ENCODE peak calls at places on chromosomes 2 and 18, in five cellular contexts. F is mammary epithelial cell, L is GM23338, J is GM23248, Z is MM.1S. W is an unnamed sample.

GRCh38 chr18:41262688-41263087 is 692.3 kb upstream of the PIK3C3 start:
- DNase-seq in F (no peak), J (no peak), L (no peak), Z (no peak), W (no peak)

GRCh38 chr18:9771261-9771976 is 63.3 kb downstream of the RAB31 start:
- DNase-seq in J (peak), L (peak), Z (no peak), F (peak), W (peak)

GRCh38 chr2:236687296-236687955 is 117.8 kb downstream of the ACKR3 start:
- DNase-seq in L (no peak), J (peak), Z (no peak), F (no peak), W (no peak)

GRCh38 chr2:43898134-43898957 is 59.6 kb downstream of the ABCG8 start:
- DNase-seq in J (no peak), L (no peak), Z (no peak), F (no peak), W (peak)

GRCh38 chr2:135965756-135966155 is 19.7 kb downstream of the DARS1 start:
- DNase-seq in J (no peak), F (no peak), L (no peak), Z (no peak), W (no peak)

GRCh38 chr18:22467760-22468553 is 50.2 kb upstream of the CTAGE1 start:
- DNase-seq in F (peak), L (no peak), Z (no peak), J (peak), W (no peak)

GRCh38 chr2:15155959-15156574 is 405.1 kb downstream of the NBAS start:
- DNase-seq in L (peak), Z (no peak), J (no peak), F (no peak), W (peak)

GRCh38 chr18:50092250-50092780 is 102.6 kb downstream of the MYO5B start:
- DNase-seq in L (peak), J (no peak), F (no peak), Z (peak), W (peak)

GRCh38 chr18:67519582-67519981 is 3.1 kb upstream of the DSEL start:
- DNase-seq in J (peak), Z (no peak), F (no peak), L (no peak), W (no peak)

GRCh38 chr2:2646312-2647051 is 315.4 kb upstream of the MYT1L start:
- DNase-seq in Z (peak), J (no peak), F (no peak), L (no peak), W (peak)

GRCh38 chr2:227033471-227034148 is 130.4 kb downstream of the COL4A4 start:
- DNase-seq in L (peak), F (peak), Z (peak), J (peak), W (peak)

GRCh38 chr2:186980117-186980442 is 131.1 kb upstream of the ZSWIM2 start:
- DNase-seq in F (no peak), J (no peak), L (no peak), Z (no peak), W (no peak)

GRCh38 chr2:30979822-30980245 is 158.4 kb downstream of the GALNT14 start:
- DNase-seq in L (peak), F (peak), J (peak), Z (no peak), W (peak)

GRCh38 chr18:43656547-43656946 is 379.3 kb upstream of the SYT4 start:
- DNase-seq in L (no peak), Z (no peak), F (no peak), J (no peak), W (no peak)

GRCh38 chr2:71699428-71699827 is 246.1 kb downstream of the DYSF start:
- DNase-seq in J (no peak), L (no peak), F (no peak), Z (no peak), W (no peak)

GRCh38 chr2:30622452-30622851 is 175.4 kb downstream of the LCLAT1 start:
- DNase-seq in J (no peak), L (no peak), F (no peak), Z (no peak), W (no peak)

GRCh38 chr18:74899554-74899953 is 301.9 kb downstream of the ZNF407 start:
- DNase-seq in L (no peak), Z (no peak), J (no peak), F (no peak), W (no peak)

GRCh38 chr2:1731512-1731962 is 12.8 kb downstream of the PXDN start:
- DNase-seq in Z (no peak), L (no peak), J (peak), F (no peak), W (peak)

GRCh38 chr2:96074156-96074555 is 39.4 kb upstream of the GPAT2 start:
- DNase-seq in F (no peak), L (no peak), J (no peak), Z (no peak), W (no peak)

GRCh38 chr2:216855614-216856013 is 4.2 kb downstream of the TNP1 start:
- DNase-seq in Z (no peak), J (no peak), F (no peak), L (no peak), W (no peak)

GRCh38 chr2:235247001-235247400 is 246.8 kb upstream of the AGAP1 start:
- DNase-seq in Z (no peak), F (no peak), L (no peak), J (no peak), W (no peak)

GRCh38 chr18:74896390-74896991 is 298.8 kb downstream of the ZNF407 start:
- DNase-seq in L (peak), F (peak), J (peak), Z (peak), W (peak)

GRCh38 chr2:18301421-18302139 is 258.9 kb downstream of the RDH14 start:
- DNase-seq in L (no peak), J (no peak), Z (no peak), F (no peak), W (no peak)
- H3K27ac ChIP-seq in L (no peak), J (no peak), Z (no peak), F (no peak), W (no peak)

GRCh38 chr18:76970749-76971148 is 148.4 kb downstream of the ZNF236 start:
- DNase-seq in Z (no peak), F (no peak), L (no peak), J (no peak), W (no peak)
- H3K4me3 ChIP-seq in Z (no peak), F (no peak), L (no peak), J (no peak), W (no peak)

DNA sequence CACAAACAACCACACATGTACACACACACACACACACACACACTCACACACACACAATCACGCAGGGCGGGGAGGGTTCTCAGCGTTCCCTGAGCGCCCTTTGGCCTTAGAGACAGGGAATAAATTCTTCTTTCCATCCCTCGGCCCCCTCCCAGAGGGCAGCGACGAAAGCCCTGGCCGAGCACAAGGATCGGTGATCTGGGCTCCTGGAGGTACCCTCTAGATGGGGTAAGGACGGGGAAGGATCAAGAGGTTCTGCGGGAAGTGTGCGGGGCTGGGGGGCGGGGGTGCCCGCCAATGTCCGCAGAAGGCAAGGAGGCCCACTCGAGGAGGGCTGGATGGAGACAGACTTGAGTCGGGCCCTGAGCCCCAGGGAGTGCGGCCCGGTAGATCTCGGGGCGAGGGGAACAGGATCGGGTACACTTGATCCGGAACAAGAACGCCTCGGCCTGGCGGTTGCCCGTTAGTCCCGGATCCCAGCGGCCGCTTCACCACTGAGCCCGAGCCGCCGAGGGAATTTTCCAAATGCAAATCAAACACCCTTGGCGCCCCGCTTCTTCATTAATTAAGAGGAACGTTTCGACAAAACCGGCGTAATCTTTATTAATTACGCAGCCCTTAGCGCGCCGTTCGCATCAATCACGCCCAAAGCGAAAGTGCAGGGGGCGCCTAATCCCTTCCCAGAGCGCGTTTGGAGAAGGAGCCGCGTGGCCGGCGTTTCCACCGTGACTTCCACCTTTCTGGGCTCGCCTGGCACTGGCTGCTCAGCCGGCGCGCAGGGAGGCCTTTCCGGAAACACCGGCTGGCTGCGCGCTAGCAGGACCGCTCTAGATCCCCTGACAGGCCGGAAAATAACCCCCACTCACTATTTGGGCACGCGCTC is 7.0 kb upstream of the PAX3 start:
- DNase-seq in L (peak), F (no peak), Z (no peak), J (peak), W (peak)
- TF ChIP-seq EZH2 in L (peak), F (peak), Z (no peak), J (peak), W (peak)

GRCh38 chr18:111292-112014 is 46.9 kb upstream of the USP14 start:
- DNase-seq in F (peak), Z (peak), J (peak), L (peak), W (peak)
- H3K27ac ChIP-seq in F (peak), Z (peak), J (no peak), L (no peak), W (no peak)

DNA sequence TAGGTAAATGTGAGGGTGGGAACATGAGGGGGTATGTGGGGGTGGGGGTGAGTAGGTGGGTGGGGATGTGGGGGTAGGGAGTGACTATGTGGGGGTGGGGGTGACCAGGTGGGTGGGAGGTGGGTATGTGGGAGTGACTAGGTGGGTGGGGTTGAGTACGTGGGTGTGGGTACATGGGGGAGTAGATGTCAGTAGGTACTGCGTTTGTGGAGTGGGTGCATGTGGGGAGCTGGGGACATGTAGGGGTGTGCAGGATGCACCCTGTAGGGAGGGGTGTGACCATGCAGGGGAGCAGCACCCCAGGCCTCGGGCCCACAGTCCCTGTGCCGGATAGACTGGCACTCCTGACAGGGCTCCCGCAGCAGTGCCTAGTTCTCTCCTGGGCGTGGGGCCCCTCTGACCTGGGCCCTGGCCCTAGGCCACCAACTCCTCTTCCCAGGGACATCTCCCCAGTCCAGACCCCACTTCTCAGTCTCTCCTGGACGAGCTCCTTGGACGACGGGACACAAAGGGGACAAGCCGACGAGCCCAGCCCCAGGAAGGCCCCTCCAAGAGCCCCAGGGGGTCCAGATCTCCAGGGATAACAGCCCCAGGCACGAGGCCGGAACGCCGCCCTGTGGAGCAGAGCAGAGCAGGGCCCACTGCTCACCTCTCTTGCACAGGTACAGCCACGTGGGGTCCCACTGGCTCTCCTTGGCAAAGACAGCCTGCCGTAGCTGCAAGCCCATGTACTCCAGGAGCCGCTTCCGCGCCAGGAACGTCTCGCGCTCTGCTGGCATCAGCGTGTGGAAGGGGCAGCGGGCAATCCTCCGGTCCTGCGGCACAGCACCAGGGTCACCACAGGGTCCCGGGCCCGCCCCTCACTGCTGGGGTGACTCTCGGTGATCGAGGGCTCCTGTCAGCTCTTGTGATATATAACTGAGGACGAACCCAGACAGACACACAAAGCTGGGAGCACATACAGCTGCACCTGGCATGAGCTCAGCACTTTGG is 58.2 kb downstream of the ANKMY1 start:
- DNase-seq in J (no peak), Z (no peak), F (no peak), L (no peak), W (no peak)
- H3K4me3 ChIP-seq in J (no peak), Z (no peak), F (no peak), L (no peak), W (no peak)

DNA sequence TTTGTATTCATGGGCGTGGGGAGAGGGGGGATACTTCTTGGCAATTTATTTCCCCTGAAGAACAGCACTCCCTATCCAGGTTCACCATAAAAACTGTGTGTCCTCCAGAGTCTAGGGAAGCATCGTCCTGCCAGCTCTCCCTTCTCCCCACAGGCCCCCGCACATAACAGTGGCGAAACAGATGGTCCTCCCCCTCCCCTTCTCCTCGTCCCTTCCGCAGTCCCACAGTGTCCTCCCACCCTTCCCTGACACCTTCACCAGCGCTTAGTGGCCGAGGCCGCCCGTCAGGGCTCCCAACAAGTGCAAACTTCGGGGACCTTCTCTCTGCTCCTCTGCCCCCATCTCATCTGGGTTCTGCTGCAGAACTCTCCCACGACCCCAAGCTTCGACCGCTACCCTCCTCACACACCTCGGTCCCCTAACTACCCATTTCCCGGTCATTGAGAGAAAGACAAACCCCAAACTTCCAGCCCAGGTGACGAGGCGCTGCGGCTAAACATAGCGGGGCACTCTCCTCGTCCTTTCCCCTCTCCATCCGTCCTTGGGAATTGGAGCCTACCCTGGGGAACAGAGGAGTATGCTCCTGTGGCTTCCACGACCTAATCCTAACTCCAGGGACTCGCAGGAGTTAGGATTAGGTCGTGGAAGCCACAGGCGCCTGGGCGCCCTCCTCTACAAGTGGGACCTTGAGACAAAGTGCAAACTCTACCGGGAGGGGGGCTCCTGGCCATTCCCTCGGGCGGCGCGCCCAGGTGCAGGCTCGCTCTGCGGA is 971 bp downstream of the ZNF385B start:
- DNase-seq in L (peak), Z (no peak), J (peak), F (no peak), W (peak)
- TF ChIP-seq EZH2 in L (no peak), Z (no peak), J (peak), F (peak), W (no peak)

GRCh38 chr2:86023366-86023712 is 82.3 kb downstream of the POLR1A start:
- DNase-seq in L (no peak), F (no peak), Z (no peak), J (no peak), W (no peak)

GRCh38 chr2:86022661-86023365 is 82.9 kb downstream of the POLR1A start:
- DNase-seq in L (no peak), F (no peak), Z (no peak), J (no peak), W (no peak)

GRCh38 chr2:86019121-86019520 is 86.6 kb downstream of the POLR1A start:
- DNase-seq in Z (no peak), L (no peak), F (no peak), J (no peak), W (no peak)

GRCh38 chr2:86021396-86022378 is 84.0 kb downstream of the POLR1A start:
- DNase-seq in J (peak), Z (no peak), L (peak), F (no peak), W (no peak)

GRCh38 chr2:86020984-86021383 is 84.7 kb downstream of the POLR1A start:
- DNase-seq in L (no peak), J (peak), Z (no peak), F (no peak), W (no peak)
- H3K27ac ChIP-seq in L (no peak), J (no peak), Z (no peak), F (no peak), W (no peak)

DNA sequence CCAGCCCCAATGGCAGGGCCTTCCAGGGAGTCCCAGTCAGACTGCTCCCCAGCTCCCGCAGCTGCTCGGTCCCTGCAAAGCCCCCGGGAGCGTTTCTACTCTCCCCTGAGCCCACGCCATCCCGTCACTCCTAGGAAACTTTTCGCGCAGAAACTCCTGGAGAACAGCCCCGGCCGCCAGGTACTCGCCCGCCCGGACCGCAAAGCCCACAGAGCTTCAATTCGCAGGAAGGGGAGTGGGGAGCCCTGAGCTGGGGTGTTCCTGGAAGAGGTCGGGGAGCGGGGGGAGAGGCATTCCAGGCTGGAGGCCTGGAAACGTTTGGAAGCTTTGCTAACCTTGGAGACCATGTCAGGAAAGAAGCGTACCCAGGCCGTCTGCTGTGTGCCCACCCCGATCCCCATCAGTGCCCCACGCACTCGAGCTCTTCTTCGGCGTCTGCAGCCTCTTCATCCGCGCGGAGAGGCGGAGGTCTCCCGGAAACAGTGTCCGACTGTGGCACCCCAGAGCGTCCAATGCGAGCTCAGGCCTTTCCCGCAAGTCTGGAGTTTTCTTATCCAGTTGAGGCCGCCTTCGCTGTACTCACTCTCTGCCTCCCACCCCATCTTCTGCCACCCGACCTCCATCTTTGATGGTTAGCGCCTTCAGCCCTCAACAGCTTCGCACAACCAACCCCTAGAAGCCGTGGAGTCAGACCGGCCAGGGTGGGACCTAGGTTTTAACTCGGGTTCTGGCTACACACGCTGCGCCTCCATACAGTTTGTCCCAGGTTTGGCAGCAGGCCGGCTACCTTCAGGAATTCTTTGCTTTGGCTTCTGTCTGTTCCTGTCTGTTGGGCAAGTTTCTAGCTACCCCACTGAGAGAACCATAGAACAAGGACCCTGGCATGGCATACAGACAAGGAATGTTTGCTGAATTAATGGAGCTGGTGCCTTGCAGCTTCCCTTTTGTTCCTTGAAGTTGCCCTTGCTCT is 3.7 kb downstream of the PCGF1 start:
- DNase-seq in F (no peak), J (no peak), Z (no peak), L (peak), W (no peak)
- H3K4me3 ChIP-seq in F (peak), J (peak), Z (peak), L (peak), W (peak)

GRCh38 chr18:7117390-7118355 is at the start of gene LAMA1:
- DNase-seq in Z (no peak), L (peak), J (peak), F (no peak), W (peak)
- TF ChIP-seq EZH2 in Z (no peak), L (no peak), J (no peak), F (no peak), W (peak)

W was measured in neural progenitor cell.